ENCODE peak calls at places on chromosomes 2 and 18, in six cellular contexts. L is ovary, M is AG09309, W is neural progenitor cell, A is activated B cell treated with CpG ODN at 0.5 μM for 24 hours, B is psoas muscle. D is an unnamed sample.

GRCh38 chr2:212228651-212229253 is 309.9 kb downstream of the ERBB4 start:
- DNase-seq in L (no peak), M (no peak), W (no peak), A (no peak), B (no peak), D (no peak)

GRCh38 chr18:64618390-64618789 is 469.5 kb upstream of the LINC00305 start:
- DNase-seq in L (no peak), M (no peak), W (no peak), A (no peak), B (no peak), D (no peak)

GRCh38 chr2:22703286-22703925 is 681.6 kb upstream of the KLHL29 start:
- DNase-seq in L (no peak), M (no peak), W (no peak), A (no peak), B (no peak), D (no peak)

GRCh38 chr18:3819933-3820332 is 370.0 kb downstream of the TGIF1 start:
- DNase-seq in L (no peak), M (no peak), W (no peak), A (no peak), B (no peak), D (no peak)

GRCh38 chr2:46377666-46378560 is 80.7 kb downstream of the EPAS1 start:
- DNase-seq in L (no peak), M (no peak), W (no peak), A (no peak), B (no peak), D (no peak)

GRCh38 chr2:218898109-218898878 is 17.6 kb downstream of the WNT10A start:
- DNase-seq in L (peak), M (no peak), W (peak), A (peak), B (peak), D (peak)

GRCh38 chr2:38462121-38462634 is 85.1 kb upstream of the ATL2 start:
- DNase-seq in L (peak), M (peak), W (no peak), A (no peak), B (peak), D (no peak)

GRCh38 chr2:143946436-143947385 is 573.2 kb downstream of the ZEB2 start:
- DNase-seq in L (no peak), M (no peak), W (no peak), A (no peak), B (no peak), D (no peak)

GRCh38 chr2:61538920-61539559 is 884 bp upstream of the XPO1 start:
- DNase-seq in L (peak), M (no peak), W (no peak), A (no peak), B (no peak), D (no peak)

GRCh38 chr2:28326873-28327495 is 65.7 kb upstream of the FOSL2 start:
- DNase-seq in L (peak), M (no peak), W (no peak), A (no peak), B (no peak), D (no peak)

GRCh38 chr2:76283355-76283754 is 572.6 kb upstream of the GCFC2 start:
- DNase-seq in L (no peak), M (no peak), W (no peak), A (no peak), B (no peak), D (no peak)

GRCh38 chr18:49456794-49457193 is 3.7 kb downstream of the DYM start:
- DNase-seq in L (no peak), M (no peak), W (no peak), A (no peak), B (no peak), D (no peak)

GRCh38 chr2:176435691-176436215 is 166.5 kb downstream of the MTX2 start:
- DNase-seq in L (no peak), M (no peak), W (no peak), A (no peak), B (no peak), D (no peak)

GRCh38 chr2:134344954-134345697 is 91.3 kb downstream of the MGAT5 start:
- DNase-seq in L (no peak), M (no peak), W (no peak), A (no peak), B (no peak), D (no peak)

GRCh38 chr2:134337617-134338016 is 83.7 kb downstream of the MGAT5 start:
- DNase-seq in L (no peak), M (no peak), W (no peak), A (no peak), B (no peak), D (no peak)

GRCh38 chr2:134336936-134337335 is 83.1 kb downstream of the MGAT5 start:
- DNase-seq in L (no peak), M (no peak), W (no peak), A (no peak), B (no peak), D (no peak)

GRCh38 chr2:134338180-134338579 is 84.3 kb downstream of the MGAT5 start:
- DNase-seq in L (no peak), M (no peak), W (no peak), A (no peak), B (peak), D (no peak)

GRCh38 chr2:134341476-134341875 is 87.6 kb downstream of the MGAT5 start:
- DNase-seq in L (no peak), M (no peak), W (no peak), A (no peak), B (no peak), D (no peak)
- TF ChIP-seq CTCF in L (no peak), M (no peak), W (no peak), A (no peak), B (no peak), D (no peak)

DNA sequence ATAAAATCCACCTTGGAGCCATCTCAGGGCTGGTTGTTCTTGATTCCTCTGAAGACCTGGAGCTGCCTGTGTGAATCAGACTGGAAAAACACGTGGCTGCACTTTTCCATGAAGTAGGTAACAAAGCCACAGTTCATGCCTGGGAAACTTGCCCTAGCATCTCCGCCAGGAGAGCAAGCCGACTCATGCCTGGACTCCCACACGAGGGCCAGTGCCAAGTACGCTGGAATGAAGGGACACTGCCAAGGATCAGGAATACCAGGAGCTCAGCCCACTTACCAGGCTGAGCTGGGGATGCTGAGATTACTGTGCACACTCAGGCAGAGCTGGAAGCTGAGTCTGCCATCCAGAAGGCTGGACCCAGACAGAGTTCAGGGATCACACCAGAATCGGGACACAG is 10.9 kb upstream of the FHL2 start:
- DNase-seq in L (peak), M (peak), W (no peak), A (no peak), B (peak), D (no peak)
- TF ChIP-seq CTCF in L (no peak), M (no peak), W (no peak), A (no peak), B (no peak), D (no peak)

GRCh38 chr2:83817511-83817910 is 641.6 kb downstream of the SUCLG1 start:
- DNase-seq in L (no peak), M (no peak), W (peak), A (no peak), B (no peak), D (no peak)
- TF ChIP-seq CTCF in L (no peak), M (peak), W (peak), A (no peak), B (no peak), D (no peak)

DNA sequence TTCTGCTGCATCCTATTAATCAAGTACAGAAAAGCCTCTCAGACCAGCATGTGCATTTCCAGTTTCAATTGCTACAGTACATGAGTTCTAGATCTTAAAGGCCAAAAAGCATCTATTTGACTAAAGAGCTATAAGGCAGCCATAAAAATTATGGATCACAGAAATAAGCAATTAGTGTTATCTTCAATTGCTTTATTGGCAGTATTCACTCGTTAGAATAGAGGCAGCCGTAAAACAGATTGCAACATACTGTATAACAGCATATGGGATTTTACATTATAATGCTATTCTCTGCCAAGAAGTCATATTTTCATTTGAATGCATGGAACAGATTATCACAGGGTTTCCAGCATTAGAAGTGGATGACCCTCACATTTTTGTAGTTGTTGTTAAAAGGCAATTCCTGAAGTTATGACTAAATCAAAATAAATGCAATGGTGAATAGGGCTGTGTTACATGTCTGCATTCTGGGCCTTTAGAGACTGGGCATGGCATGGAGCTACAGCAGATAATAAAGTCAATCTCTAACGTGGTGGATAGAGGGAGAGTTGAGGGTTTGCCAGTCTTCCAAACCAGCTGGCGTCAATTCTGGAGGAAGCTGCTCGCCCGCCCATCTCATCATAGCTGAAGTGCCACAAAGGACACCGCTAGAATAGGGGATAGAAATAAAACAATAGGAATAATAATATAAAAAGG is 155.5 kb upstream of the VRK2 start:
- DNase-seq in L (no peak), M (no peak), W (no peak), A (no peak), B (no peak), D (no peak)
- TF ChIP-seq CTCF in L (no peak), M (no peak), W (no peak), A (no peak), B (no peak), D (no peak)

D was measured in natural killer cell.